ENCODE peak calls at places on chromosome X, in nine cellular contexts. P is left ventricle myocardium superior, G is PC-3, K is iPS DF 19.7, C is A549, H is osteocyte, V is NCI-H82, F is NCI-H1694 treated with DMSO at 0.1 percent for 48 hours, D is AG04450. O is an unnamed sample.

GRCh38 chrX:15747626-15748173 is 9.6 kb downstream of the CA5B start:
- DNase-seq in P (no peak), G (no peak), K (no peak), C (no peak), H (no peak), V (peak; percentile 29), F (no peak), D (no peak), O (no peak)

GRCh38 chrX:8738588-8739189 is 6.8 kb upstream of the ANOS1 start:
- DNase-seq in P (peak; percentile 39), G (peak; percentile 74), K (no peak), C (peak; percentile 31), H (no peak), V (peak; percentile 67), F (peak; percentile 9), D (no peak), O (peak; percentile 33)

GRCh38 chrX:29941292-29941691 is 274.1 kb upstream of the MAGEB2 start:
- DNase-seq in P (no peak), G (no peak), K (no peak), C (no peak), H (no peak), V (no peak), F (no peak), D (no peak), O (no peak)

GRCh38 chrX:81229208-81229607 is 27.3 kb downstream of the SH3BGRL start:
- DNase-seq in P (no peak), G (no peak), K (no peak), C (no peak), H (no peak), V (no peak), F (no peak), D (no peak), O (no peak)

GRCh38 chrX:41591906-41592305 is 96.9 kb upstream of the GPR34 start:
- DNase-seq in P (no peak), G (no peak), K (no peak), C (no peak), H (no peak), V (no peak), F (no peak), D (no peak), O (no peak)

GRCh38 chrX:100647095-100647494 is 3.1 kb downstream of the SRPX2 start:
- DNase-seq in P (no peak), G (no peak), K (no peak), C (no peak), H (peak; percentile 85), V (no peak), F (no peak), D (no peak), O (no peak)

GRCh38 chrX:154016366-154017076 is 3.2 kb downstream of the IRAK1 start:
- DNase-seq in P (no peak), G (no peak), K (no peak), C (no peak), H (no peak), V (no peak), F (no peak), D (no peak), O (no peak)

GRCh38 chrX:48833531-48834138 is 1.8 kb downstream of the PCSK1N start:
- DNase-seq in P (no peak), G (peak; percentile 18), K (no peak), C (peak; percentile 20), H (no peak), V (no peak), F (no peak), D (no peak), O (peak; percentile 38)

GRCh38 chrX:151687635-151688034 is 7.6 kb upstream of the PRRG3 start:
- DNase-seq in P (no peak), G (no peak), K (no peak), C (no peak), H (peak; percentile 40), V (no peak), F (no peak), D (no peak), O (no peak)

GRCh38 chrX:129634541-129634940 is 20.2 kb downstream of the APLN start:
- DNase-seq in P (no peak), G (no peak), K (no peak), C (no peak), H (no peak), V (no peak), F (no peak), D (no peak), O (peak; percentile 24)

GRCh38 chrX:131068945-131069719 is 11.0 kb downstream of the ARHGAP36 start:
- DNase-seq in P (no peak), G (peak; percentile 28), K (no peak), C (peak; percentile 86), H (no peak), V (peak; percentile 83), F (peak; percentile 6), D (no peak), O (peak; percentile 2)

GRCh38 chrX:68511255-68511654 is 12.4 kb downstream of the YIPF6 start:
- DNase-seq in P (no peak), G (peak; percentile 70), K (no peak), C (peak; percentile 52), H (no peak), V (peak; percentile 68), F (peak; percentile 17), D (no peak), O (peak; percentile 47)

GRCh38 chrX:110675866-110676265 is 119.8 kb downstream of the CHRDL1 start:
- DNase-seq in P (no peak), G (no peak), K (no peak), C (no peak), H (no peak), V (no peak), F (no peak), D (no peak), O (no peak)

GRCh38 chrX:80285131-80285773 is 135.0 kb upstream of the TENT5D start:
- DNase-seq in P (no peak), G (peak; percentile 71), K (no peak), C (peak; percentile 53), H (no peak), V (peak; percentile 73), F (no peak), D (no peak), O (no peak)

GRCh38 chrX:69543572-69543971 is 39.4 kb downstream of the NALF2 start:
- DNase-seq in P (no peak), G (no peak), K (no peak), C (no peak), H (no peak), V (no peak), F (no peak), D (no peak), O (no peak)

GRCh38 chrX:40061871-40062524 is 35.8 kb downstream of the BCOR start:
- DNase-seq in P (no peak), G (no peak), K (no peak), C (no peak), H (no peak), V (no peak), F (no peak), D (no peak), O (no peak)

GRCh38 chrX:44903842-44904530 is 31.0 kb downstream of the KDM6A start:
- DNase-seq in P (no peak), G (no peak), K (no peak), C (no peak), H (no peak), V (no peak), F (no peak), D (no peak), O (no peak)

GRCh38 chrX:125205084-125205917 is 114.4 kb upstream of the TEX13C start:
- DNase-seq in P (peak; percentile 56), G (peak; percentile 66), K (peak; percentile 60), C (peak; percentile 85), H (no peak), V (peak; percentile 55), F (peak; percentile 88), D (no peak), O (peak; percentile 77)

GRCh38 chrX:129523076-129524055 is at the start of gene SMARCA1:
- DNase-seq in P (peak; percentile 59), G (peak; percentile 12), K (no peak), C (peak; percentile 79), H (peak; percentile 86), V (peak; percentile 86), F (no peak), D (no peak), O (peak; percentile 52)

GRCh38 chrX:134572816-134573682 is 85.2 kb downstream of the PLAC1 start:
- DNase-seq in P (no peak), G (peak; percentile 92), K (no peak), C (peak; percentile 80), H (no peak), V (no peak), F (no peak), D (no peak), O (no peak)

GRCh38 chrX:65610040-65610439 is 57.4 kb upstream of the MSN start:
- DNase-seq in P (no peak), G (no peak), K (no peak), C (no peak), H (no peak), V (no peak), F (no peak), D (no peak), O (no peak)

GRCh38 chrX:78452356-78452755 is 124.9 kb upstream of the CYSLTR1 start:
- DNase-seq in P (no peak), G (peak; percentile 50), K (no peak), C (no peak), H (no peak), V (no peak), F (no peak), D (no peak), O (no peak)

GRCh38 chrX:64206556-64207162 is 1.2 kb upstream of the AMER1 start:
- DNase-seq in P (peak; percentile 60), G (no peak), K (no peak), C (no peak), H (no peak), V (peak; percentile 60), F (no peak), D (peak; percentile 33), O (peak; percentile 10)

GRCh38 chrX:22118161-22118830 is 86.2 kb downstream of the PHEX start:
- DNase-seq in P (no peak), G (peak; percentile 69), K (no peak), C (no peak), H (no peak), V (no peak), F (no peak), D (no peak), O (no peak)

GRCh38 chrX:43949669-43950068 is 23.5 kb downstream of the NDP start:
- DNase-seq in P (peak; percentile 35), G (peak; percentile 46), K (peak; percentile 33), C (peak; percentile 48), H (no peak), V (peak; percentile 81), F (no peak), D (no peak), O (peak; percentile 80)

GRCh38 chrX:122583526-122583925 is 600.6 kb upstream of the GRIA3 start:
- DNase-seq in P (no peak), G (peak; percentile 32), K (no peak), C (no peak), H (no peak), V (no peak), F (no peak), D (no peak), O (no peak)

GRCh38 chrX:51484616-51485015 is 11.8 kb downstream of the NUDT11 start:
- DNase-seq in P (no peak), G (no peak), K (no peak), C (no peak), H (no peak), V (no peak), F (no peak), D (no peak), O (no peak)

GRCh38 chrX:72477787-72478186 is 94.9 kb downstream of the HDAC8 start:
- DNase-seq in P (no peak), G (no peak), K (no peak), C (no peak), H (no peak), V (no peak), F (no peak), D (no peak), O (no peak)

O was measured in G401.